ENCODE peak calls at places on chromosomes 11 and 22, in seven cellular contexts. M is pancreas, V is mesothelial cell of epicardium, K is omental fat pad, R is lower lobe of right lung, I is GM12865, Z is nephron progenitor cell. X is an unnamed sample.

GRCh38 chr11:104134760-104135159 is 29.2 kb downstream of the PDGFD start:
- DNase-seq in M (no peak), V (no peak), K (no peak), R (no peak), I (no peak), Z (no peak), X (no peak)

GRCh38 chr11:43021466-43021865 is 290.3 kb upstream of the API5 start:
- DNase-seq in M (no peak), V (no peak), K (no peak), R (no peak), I (peak), Z (peak), X (no peak)

GRCh38 chr22:45268167-45268957 is 16.4 kb upstream of the UPK3A start:
- DNase-seq in M (peak), V (no peak), K (no peak), R (no peak), I (no peak), Z (peak), X (no peak)

GRCh38 chr22:43796567-43796966 is 15.5 kb downstream of the EFCAB6 start:
- DNase-seq in M (no peak), V (no peak), K (no peak), R (no peak), I (no peak), Z (no peak), X (no peak)

GRCh38 chr11:34509336-34509902 is 4.2 kb downstream of the ELF5 start:
- DNase-seq in M (no peak), V (no peak), K (no peak), R (no peak), I (no peak), Z (no peak), X (no peak)

GRCh38 chr22:17808688-17809403 is 34.6 kb upstream of the BID start:
- DNase-seq in M (no peak), V (peak), K (no peak), R (no peak), I (peak), Z (peak), X (no peak)

GRCh38 chr22:48750826-48751440 is 1076.7 kb downstream of the BRD1 start:
- DNase-seq in M (no peak), V (no peak), K (no peak), R (no peak), I (no peak), Z (no peak), X (no peak)

GRCh38 chr11:40302669-40303068 is 1156.8 kb downstream of the LRRC4C start:
- DNase-seq in M (no peak), V (no peak), K (no peak), R (no peak), I (no peak), Z (no peak), X (no peak)

GRCh38 chr11:9626778-9627394 is 37.0 kb upstream of the SWAP70 start:
- DNase-seq in M (no peak), V (no peak), K (no peak), R (no peak), I (peak), Z (no peak), X (no peak)

GRCh38 chr11:11980200-11980599 is 28.2 kb downstream of the DKK3 start:
- DNase-seq in M (no peak), V (no peak), K (no peak), R (no peak), I (no peak), Z (no peak), X (no peak)

GRCh38 chr22:37012262-37012904 is 6.9 kb downstream of the TST start:
- DNase-seq in M (no peak), V (no peak), K (no peak), R (no peak), I (no peak), Z (no peak), X (no peak)

GRCh38 chr22:25892678-25893077 is 150.7 kb downstream of the MYO18B start:
- DNase-seq in M (no peak), V (no peak), K (no peak), R (no peak), I (no peak), Z (no peak), X (no peak)

GRCh38 chr11:103700605-103701004 is 335.8 kb upstream of the DDI1 start:
- DNase-seq in M (no peak), V (no peak), K (no peak), R (no peak), I (no peak), Z (no peak), X (no peak)

GRCh38 chr22:45577746-45578523 is 75.3 kb downstream of the FBLN1 start:
- DNase-seq in M (peak), V (peak), K (peak), R (peak), I (peak), Z (peak), X (peak)

GRCh38 chr11:122723576-122723975 is 68.1 kb downstream of the UBASH3B start:
- DNase-seq in M (no peak), V (no peak), K (no peak), R (no peak), I (no peak), Z (no peak), X (no peak)

GRCh38 chr11:104254347-104254746 is 90.4 kb upstream of the PDGFD start:
- DNase-seq in M (peak), V (no peak), K (no peak), R (no peak), I (peak), Z (peak), X (no peak)

GRCh38 chr22:28283025-28283654 is 364.1 kb upstream of the PITPNB start:
- DNase-seq in M (no peak), V (no peak), K (no peak), R (no peak), I (no peak), Z (no peak), X (no peak)

DNA sequence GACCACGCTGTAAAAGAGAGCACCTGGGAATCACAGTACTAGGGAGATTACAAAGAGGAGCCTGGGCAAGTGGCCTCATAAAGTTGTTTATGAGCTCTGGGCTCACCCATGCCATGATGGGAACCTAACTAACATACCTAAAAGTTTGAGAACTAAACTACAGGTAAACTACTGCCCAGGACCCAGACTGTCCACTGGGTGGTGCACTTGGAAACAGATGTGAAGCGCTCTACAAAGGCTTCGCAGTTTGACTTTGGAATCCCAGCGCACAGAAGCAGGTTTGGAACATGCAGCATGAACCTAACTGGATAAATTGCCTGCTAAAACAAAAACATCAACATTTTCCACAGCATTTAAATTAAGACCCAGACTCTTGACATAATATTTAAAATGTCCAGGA is 418.6 kb downstream of the FAM181B start:
- DNase-seq in M (peak), V (peak), K (no peak), R (no peak), I (peak), Z (peak), X (no peak)
- TF ChIP-seq CTCF in M (no peak), V (peak), K (no peak), R (peak), I (peak), Z (peak), X (no peak)

DNA sequence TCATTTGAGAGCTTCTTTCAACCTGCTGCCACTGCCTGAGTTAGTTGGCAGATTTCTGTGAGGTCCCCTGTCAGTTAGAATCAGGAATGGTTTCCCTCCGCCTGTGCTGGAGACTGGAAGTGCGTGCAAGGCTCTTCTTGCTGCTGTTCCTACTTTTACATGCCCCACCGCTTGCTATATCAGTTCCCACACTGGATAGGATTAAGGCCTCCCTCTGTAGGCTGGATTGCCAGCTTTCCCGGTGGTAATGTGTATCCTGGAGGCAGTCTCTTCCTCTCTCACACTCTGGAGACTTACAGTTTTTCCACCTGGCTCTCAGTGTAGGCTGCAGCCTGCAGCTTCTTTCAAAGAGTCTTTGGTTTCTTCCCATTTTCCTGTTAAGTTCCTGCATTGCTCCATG is 66.5 kb downstream of the ARHGAP42 start:
- DNase-seq in M (no peak), V (no peak), K (no peak), R (no peak), I (no peak), Z (peak), X (no peak)
- TF ChIP-seq CTCF in M (no peak), V (no peak), K (no peak), R (no peak), I (no peak), Z (no peak), X (no peak)

GRCh38 chr11:96222102-96222501 is 120.9 kb downstream of the MAML2 start:
- DNase-seq in M (no peak), V (no peak), K (no peak), R (no peak), I (no peak), Z (no peak), X (no peak)

GRCh38 chr11:96218901-96219300 is 124.1 kb downstream of the MAML2 start:
- DNase-seq in M (no peak), V (no peak), K (no peak), R (no peak), I (no peak), Z (no peak), X (no peak)

GRCh38 chr11:96218013-96218412 is 125.0 kb downstream of the MAML2 start:
- DNase-seq in M (no peak), V (no peak), K (no peak), R (no peak), I (no peak), Z (no peak), X (no peak)

GRCh38 chr11:96219981-96220623 is 122.9 kb downstream of the MAML2 start:
- DNase-seq in M (no peak), V (no peak), K (no peak), R (no peak), I (no peak), Z (no peak), X (no peak)

DNA sequence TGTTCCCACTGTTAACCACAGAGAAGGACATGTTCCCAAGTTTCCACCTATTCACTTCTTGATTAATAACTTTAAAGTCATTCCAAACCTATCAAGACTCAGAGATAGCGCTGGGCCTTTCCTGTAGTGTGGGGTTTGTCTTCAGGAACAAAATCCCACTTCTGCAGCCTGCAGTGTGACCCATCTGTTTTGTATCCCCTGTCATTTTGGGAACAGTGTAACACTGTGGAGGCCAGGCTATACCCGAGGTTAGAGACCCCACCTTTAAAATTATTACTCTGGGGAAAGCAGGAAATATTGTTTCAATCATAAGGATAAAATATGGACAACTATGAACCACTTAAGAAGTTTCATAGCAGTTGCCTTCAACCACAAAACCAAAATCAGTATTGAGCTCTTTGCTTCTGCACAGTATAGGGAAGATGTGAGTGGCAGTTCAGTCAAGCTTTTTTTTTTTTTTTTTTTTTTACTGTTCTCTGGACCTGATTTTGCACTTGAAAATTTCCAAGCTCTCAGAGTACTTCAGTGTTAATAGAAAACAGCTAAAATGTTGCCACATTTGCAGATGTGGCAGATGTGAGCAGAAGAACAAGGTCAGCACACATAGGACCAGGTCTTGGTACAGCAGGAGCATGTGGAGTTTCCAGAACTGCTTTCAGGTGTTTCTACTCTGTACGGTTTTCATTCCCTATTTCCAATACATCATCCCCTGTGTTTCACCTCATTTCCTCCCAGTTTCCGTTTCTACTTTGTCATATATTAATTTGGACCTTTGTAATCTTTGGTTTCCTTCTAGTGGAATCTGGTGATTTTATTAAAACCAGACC is 121.5 kb downstream of the MAML2 start:
- DNase-seq in M (no peak), V (no peak), K (no peak), R (no peak), I (no peak), Z (no peak), X (no peak)
- TF ChIP-seq CTCF in M (no peak), V (no peak), K (no peak), R (no peak), I (no peak), Z (no peak), X (no peak)

GRCh38 chr22:22818202-22818538 is 69.4 kb upstream of the IGLL5 start:
- DNase-seq in M (no peak), V (no peak), K (no peak), R (no peak), I (no peak), Z (no peak), X (no peak)

GRCh38 chr22:22816171-22816514 is 71.5 kb upstream of the IGLL5 start:
- DNase-seq in M (no peak), V (no peak), K (no peak), R (no peak), I (no peak), Z (no peak), X (no peak)

GRCh38 chr22:22816766-22817410 is 70.7 kb upstream of the IGLL5 start:
- DNase-seq in M (no peak), V (no peak), K (no peak), R (no peak), I (no peak), Z (no peak), X (no peak)

GRCh38 chr22:22818861-22819855 is 68.5 kb upstream of the IGLL5 start:
- DNase-seq in M (no peak), V (no peak), K (no peak), R (no peak), I (peak), Z (no peak), X (no peak)

DNA sequence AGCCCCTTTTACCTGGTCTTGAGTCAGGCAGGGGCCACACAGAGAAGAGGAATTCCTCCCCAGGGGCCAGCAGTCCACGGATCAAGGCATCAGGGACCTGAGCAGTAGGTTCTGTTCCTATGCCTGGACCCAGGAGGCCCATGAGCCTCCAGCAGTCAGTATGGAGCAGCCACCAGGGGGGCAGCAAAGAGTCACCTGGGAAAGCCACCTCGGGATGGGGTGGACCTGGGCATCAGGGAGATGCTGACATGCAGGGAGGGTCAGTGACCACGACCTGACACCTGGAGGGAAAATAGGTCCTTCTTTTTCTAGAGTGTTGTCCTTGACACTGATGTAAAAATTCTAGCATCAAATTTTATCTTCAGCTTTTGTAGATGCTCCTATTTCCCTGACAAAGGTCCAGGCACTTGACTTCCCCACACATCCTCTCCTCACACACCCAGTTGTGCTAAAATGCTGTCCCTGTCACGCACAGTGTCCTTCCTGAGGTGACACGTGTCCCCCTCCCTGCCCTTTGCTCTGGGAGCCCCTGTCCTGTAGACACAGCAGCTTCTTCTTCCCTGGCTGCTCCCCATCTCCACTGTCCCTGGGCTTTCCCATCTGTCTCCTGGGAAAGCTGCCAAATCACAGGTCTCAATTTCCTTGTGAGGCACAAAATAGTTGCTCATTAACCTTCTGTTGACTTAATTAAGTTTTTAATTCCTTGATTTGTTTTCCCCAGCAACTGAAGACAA is 70.0 kb upstream of the IGLL5 start:
- DNase-seq in M (no peak), V (no peak), K (no peak), R (no peak), I (no peak), Z (no peak), X (no peak)
- TF ChIP-seq CTCF in M (no peak), V (no peak), K (no peak), R (no peak), I (no peak), Z (no peak), X (no peak)

GRCh38 chr22:18929459-18929858 is 6.6 kb downstream of the PRODH start:
- DNase-seq in M (no peak), V (no peak), K (no peak), R (no peak), I (no peak), Z (no peak), X (no peak)

GRCh38 chr22:18927573-18927972 is 8.5 kb downstream of the PRODH start:
- DNase-seq in M (no peak), V (no peak), K (no peak), R (no peak), I (no peak), Z (no peak), X (no peak)

GRCh38 chr22:18925368-18926064 is 10.6 kb downstream of the PRODH start:
- DNase-seq in M (no peak), V (no peak), K (no peak), R (no peak), I (no peak), Z (no peak), X (no peak)

GRCh38 chr22:18931905-18932652 is 4.0 kb downstream of the PRODH start:
- DNase-seq in M (no peak), V (no peak), K (no peak), R (no peak), I (no peak), Z (no peak), X (no peak)

DNA sequence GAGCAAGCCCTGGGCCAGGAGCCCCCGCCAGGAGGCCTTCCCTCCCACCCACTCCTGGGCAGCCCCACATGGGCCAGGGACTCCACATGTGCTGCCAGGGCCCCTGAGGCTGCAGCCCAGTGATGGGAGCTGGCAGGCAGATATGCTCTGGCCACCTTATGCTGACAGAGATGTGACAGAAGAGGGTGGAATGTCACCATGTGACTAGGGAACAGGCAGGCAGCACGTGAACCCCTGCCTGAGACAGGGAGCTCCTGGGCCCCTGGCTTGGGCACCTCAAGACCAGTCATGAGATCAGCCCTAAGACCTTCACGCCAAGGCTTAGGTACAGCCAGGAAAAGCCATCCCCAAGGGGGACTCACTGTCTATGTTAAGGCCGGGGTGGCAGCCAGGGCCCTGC is 9.1 kb downstream of the PRODH start:
- DNase-seq in M (no peak), V (no peak), K (no peak), R (no peak), I (no peak), Z (no peak), X (no peak)
- TF ChIP-seq CTCF in M (no peak), V (no peak), K (no peak), R (no peak), I (no peak), Z (no peak), X (no peak)

GRCh38 chr11:76610871-76611475 is 59.6 kb downstream of the LRRC32 start:
- DNase-seq in M (no peak), V (no peak), K (no peak), R (no peak), I (no peak), Z (peak), X (no peak)
- TF ChIP-seq CTCF in M (no peak), V (no peak), K (no peak), R (no peak), I (no peak), Z (no peak), X (no peak)

GRCh38 chr22:20588092-20588842 is 80.9 kb downstream of the MED15 start:
- DNase-seq in M (no peak), V (no peak), K (no peak), R (no peak), I (no peak), Z (no peak), X (no peak)
- TF ChIP-seq CTCF in M (no peak), V (no peak), K (no peak), R (no peak), I (no peak), Z (no peak), X (no peak)

GRCh38 chr11:8318536-8318935 is 54.9 kb upstream of the LMO1 start:
- DNase-seq in M (no peak), V (no peak), K (no peak), R (no peak), I (no peak), Z (peak), X (no peak)
- TF ChIP-seq CTCF in M (no peak), V (no peak), K (no peak), R (no peak), I (peak), Z (peak), X (no peak)

GRCh38 chr11:75263944-75264349 is 23.4 kb downstream of the TPBGL start:
- DNase-seq in M (no peak), V (peak), K (no peak), R (peak), I (no peak), Z (no peak), X (no peak)

GRCh38 chr11:75261902-75262361 is 21.4 kb downstream of the TPBGL start:
- DNase-seq in M (no peak), V (no peak), K (no peak), R (no peak), I (no peak), Z (no peak), X (no peak)

GRCh38 chr11:75261474-75261847 is 20.9 kb downstream of the TPBGL start:
- DNase-seq in M (no peak), V (no peak), K (no peak), R (no peak), I (no peak), Z (no peak), X (no peak)

GRCh38 chr11:75262961-75263852 is 22.6 kb downstream of the TPBGL start:
- DNase-seq in M (no peak), V (peak), K (no peak), R (peak), I (no peak), Z (no peak), X (no peak)

GRCh38 chr11:75262436-75262835 is 21.9 kb downstream of the TPBGL start:
- DNase-seq in M (no peak), V (no peak), K (no peak), R (no peak), I (no peak), Z (no peak), X (no peak)
- TF ChIP-seq CTCF in M (no peak), V (no peak), K (no peak), R (no peak), I (no peak), Z (no peak), X (no peak)

X was measured in natural killer cell.